ENCODE peak calls at places on chromosome 2, in five cellular contexts. T is neural progenitor cell, S is hepatocyte, K is Panc1, Q is body of pancreas. Y is an unnamed sample. For H3K4me1 and H3K9me3, the result is how much of the 10 kb centered on the place peaks cover.

GRCh38 chr2:178412047-178412446 is 38.9 kb downstream of the PRKRA start:
- DNase-seq in T (no peak), S (no peak), K (no peak), Q (no peak), Y (no peak)

GRCh38 chr2:85822766-85823165 is 66.0 kb downstream of the ST3GAL5 start:
- DNase-seq in T (no peak), S (no peak), K (no peak), Q (no peak), Y (no peak)

GRCh38 chr2:64326578-64327050 is 127.3 kb upstream of the LGALSL start:
- DNase-seq in T (no peak), S (no peak), K (no peak), Q (no peak), Y (no peak)

GRCh38 chr2:111662039-111662740 is 221.8 kb downstream of the ANAPC1 start:
- DNase-seq in T (no peak), S (no peak), K (peak), Q (no peak), Y (no peak)

GRCh38 chr2:169118060-169118459 is 48.7 kb downstream of the DHRS9 start:
- DNase-seq in T (no peak), S (no peak), K (no peak), Q (no peak), Y (no peak)

GRCh38 chr2:120842456-120843439 is 107.1 kb downstream of the GLI2 start:
- DNase-seq in T (no peak), S (no peak), K (no peak), Q (no peak), Y (no peak)

GRCh38 chr2:234001380-234001993 is 49.0 kb upstream of the SPP2 start:
- DNase-seq in T (no peak), S (no peak), K (no peak), Q (no peak), Y (no peak)

GRCh38 chr2:230564805-230565779 is 147.6 kb upstream of the CAB39 start:
- DNase-seq in T (no peak), S (no peak), K (no peak), Q (no peak), Y (no peak)

GRCh38 chr2:233319256-233319655 is 11.6 kb downstream of the SAG start:
- DNase-seq in T (no peak), S (no peak), K (no peak), Q (no peak), Y (no peak)

GRCh38 chr2:121075006-121075545 is 209.9 kb downstream of the TFCP2L1 start:
- DNase-seq in T (peak), S (peak), K (peak), Q (peak), Y (no peak)

GRCh38 chr2:14350856-14351255 is 281.7 kb upstream of the LRATD1 start:
- DNase-seq in T (no peak), S (no peak), K (no peak), Q (no peak), Y (no peak)

GRCh38 chr2:49286045-49286444 is 131.7 kb upstream of the FSHR start:
- DNase-seq in T (no peak), S (no peak), K (no peak), Q (no peak), Y (no peak)

GRCh38 chr2:235553696-235554100 is 59.9 kb downstream of the AGAP1 start:
- DNase-seq in T (no peak), S (no peak), K (no peak), Q (peak), Y (no peak)

DNA sequence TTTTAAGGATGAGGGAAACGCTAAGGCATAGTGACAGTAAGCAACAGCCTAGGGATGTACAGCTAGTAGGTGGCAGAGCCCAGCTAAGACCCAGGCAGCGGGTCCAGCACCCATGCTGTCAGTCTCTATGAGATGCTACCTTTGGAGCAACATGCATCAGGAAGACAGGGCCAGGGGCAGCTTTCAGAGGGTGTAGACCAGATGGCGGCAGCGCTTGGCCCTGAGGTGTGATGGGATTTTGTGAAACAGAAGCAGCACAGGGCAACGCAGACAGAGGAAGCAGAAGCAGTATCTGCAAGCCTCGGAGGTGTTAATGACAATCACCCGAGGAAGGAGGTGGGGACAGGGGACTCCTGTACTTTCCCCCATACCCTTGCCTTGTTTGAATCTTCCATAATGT is 43.2 kb downstream of the SDC1 start:
- DNase-seq in T (no peak), S (no peak), K (no peak), Q (no peak), Y (no peak)
- H3K4me1 ChIP-seq in T (under half), S (under half), K (under half), Q (under half), Y (under half)

DNA sequence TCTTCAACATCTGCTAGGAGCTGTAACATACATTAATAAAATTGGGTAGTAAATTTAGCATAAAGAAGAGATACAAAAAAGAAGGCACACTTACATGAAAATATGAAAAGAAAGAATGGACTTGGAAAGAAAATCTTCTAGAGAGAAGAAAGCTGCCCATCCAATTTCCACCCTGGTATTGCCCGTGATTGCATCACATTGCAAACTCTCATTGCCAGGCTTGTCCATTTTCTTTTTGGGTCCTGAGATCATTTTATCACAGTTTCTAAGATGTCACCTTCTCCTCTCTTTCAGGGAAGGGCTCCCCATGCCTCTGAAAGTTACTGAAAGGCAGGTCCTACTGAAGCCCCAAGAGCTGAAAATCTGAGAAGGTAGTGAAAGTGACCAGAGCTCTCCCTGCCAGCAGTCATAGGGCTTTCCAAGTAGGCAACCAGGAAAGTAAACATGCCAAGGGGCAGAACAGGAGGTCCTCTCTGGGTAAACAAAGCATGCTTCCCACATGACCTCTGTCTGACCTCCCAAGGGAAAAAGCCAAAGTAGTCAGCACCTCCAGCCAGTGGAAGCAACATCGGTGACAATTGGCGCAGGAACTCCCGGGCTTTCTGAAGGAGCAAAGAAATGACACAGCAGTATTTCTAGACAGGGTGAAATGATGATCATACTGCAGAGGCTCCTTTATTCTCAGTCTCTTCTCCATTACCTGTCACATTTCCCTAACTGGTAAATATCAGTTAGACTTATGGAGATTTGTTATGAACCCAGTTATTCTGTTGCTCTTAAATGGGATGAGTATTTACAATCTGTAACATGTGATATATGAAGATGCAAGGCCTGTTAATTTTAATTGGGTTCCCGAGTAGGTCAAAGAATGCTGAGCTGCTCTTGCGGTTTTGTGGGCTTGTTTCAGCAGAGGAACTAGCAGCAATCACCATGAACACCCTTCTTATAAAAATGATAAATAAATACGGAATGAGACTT is 321.2 kb downstream of the RND3 start:
- DNase-seq in T (no peak), S (peak), K (no peak), Q (peak), Y (no peak)
- H3K9me3 ChIP-seq in T (under half), S (under half), K (under half), Q (under half), Y (under half)

DNA sequence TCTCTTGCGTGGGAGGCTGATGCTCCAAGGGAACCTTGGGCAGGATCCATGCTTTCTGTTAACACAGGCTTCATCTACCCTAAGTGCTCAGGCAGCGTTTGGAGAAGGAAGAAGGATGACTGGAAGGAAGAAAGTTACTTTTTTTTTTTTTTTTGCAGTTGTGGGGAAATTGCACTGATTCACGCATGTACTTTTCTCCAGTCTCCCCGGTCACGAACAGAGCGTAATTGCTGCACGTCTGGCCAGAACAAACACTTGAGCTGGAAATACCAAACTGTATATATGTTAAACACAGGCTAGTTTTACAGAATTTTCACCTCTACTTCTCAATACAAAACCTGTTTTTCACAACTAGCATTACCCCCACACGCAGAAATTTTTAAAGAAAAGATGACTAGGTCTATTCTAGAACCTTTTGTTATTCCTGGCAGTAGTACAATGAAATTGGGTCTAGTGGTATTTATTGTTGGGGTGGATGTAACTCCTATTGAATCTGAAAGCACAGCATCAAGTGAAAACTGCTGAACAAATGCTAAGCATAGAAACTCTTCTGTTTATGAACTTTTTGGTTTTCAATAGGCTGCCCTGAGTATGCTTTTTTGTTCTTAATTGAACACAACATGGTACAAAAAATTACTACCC is 9.3 kb upstream of the SCYGR5 start:
- DNase-seq in T (no peak), S (peak), K (no peak), Q (no peak), Y (no peak)
- H3K4me3 ChIP-seq in T (no peak), S (no peak), K (no peak), Q (no peak), Y (no peak)

DNA sequence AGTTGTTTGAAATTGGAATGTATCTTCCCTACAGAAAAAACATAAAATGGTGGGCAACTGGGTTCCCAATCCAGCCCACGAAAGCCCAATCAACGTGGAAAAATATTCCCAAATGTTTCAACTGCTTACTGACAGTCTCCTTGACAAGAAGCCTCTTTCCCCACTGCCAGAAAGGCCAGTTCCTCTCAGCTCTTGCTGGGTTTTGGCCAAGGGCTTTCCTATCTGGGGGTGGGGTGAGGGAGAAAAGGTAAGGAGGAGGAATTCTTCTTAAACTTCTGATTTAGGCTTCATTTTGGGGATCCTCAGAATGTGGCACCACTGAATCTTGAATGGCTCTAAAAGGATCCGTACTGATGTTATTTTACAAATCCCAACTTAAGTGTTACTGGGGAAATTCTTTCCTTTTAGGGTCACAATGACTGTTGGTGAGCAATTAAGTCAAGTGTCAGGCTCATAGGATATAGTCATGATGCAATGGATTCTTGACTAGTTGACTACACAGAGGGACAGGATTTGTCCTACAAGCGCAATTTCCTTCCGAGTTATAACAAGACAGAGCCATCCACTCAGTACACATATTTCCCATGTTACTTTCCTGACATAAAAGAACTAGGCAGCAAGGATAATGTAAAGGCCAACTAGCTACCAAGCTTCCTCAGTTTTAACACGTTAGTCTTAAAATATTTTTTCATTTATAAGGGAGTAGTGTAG is 73.6 kb downstream of the SPRED2 start:
- DNase-seq in T (no peak), S (no peak), K (no peak), Q (no peak), Y (no peak)
- H3K4me1 ChIP-seq in T (under half), S (under half), K (half or more), Q (under half), Y (under half)

GRCh38 chr2:156719036-156719435 is 282.9 kb downstream of the GPD2 start:
- DNase-seq in T (no peak), S (no peak), K (no peak), Q (no peak), Y (no peak)
- H3K9me3 ChIP-seq in T (under half), S (under half), K (under half), Q (under half), Y (under half)

DNA sequence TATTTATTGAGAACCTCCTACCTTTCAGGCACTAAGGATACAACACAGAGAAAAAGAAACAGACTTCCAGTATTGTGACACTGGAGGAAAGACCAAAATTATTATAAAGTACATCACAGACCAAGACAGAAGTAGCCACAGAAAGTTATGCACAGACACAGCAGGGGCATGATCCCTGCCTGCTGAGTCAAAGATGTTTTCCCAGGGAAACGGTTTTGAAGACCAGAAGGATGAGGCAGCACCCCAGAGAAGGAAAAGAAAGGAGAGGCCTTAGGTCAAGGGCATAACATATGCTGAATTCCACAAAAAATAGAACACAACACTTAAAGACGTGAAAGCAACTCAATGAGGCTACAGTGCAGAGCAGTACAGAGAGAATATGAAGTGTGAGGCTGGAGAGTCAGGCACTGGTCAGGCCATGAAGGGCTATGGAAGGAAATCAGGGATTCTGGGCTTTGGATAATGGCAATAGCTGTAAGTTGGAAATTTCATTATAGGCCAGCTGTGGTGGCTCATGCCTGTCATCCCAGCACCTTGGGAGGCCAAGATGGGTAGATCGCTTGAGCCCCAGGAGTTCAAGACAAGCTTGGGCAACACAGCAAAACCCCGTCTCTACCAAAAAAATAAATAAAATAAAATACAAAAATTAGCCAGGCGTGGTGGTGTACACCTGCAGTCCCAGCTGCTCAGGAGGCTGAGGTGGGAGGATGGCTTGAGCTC is 8.2 kb downstream of the ADAM17 start:
- DNase-seq in T (no peak), S (no peak), K (no peak), Q (no peak), Y (no peak)
- H3K4me3 ChIP-seq in T (no peak), S (no peak), K (no peak), Q (no peak), Y (no peak)

GRCh38 chr2:160324161-160324768 is 124.2 kb upstream of the ITGB6 start:
- DNase-seq in T (peak), S (peak), K (peak), Q (peak), Y (peak)
- H3K4me1 ChIP-seq in T (under half), S (under half), K (under half), Q (under half), Y (half or more)

GRCh38 chr2:52512760-52513159 is 1254.8 kb upstream of the CHAC2 start:
- DNase-seq in T (no peak), S (no peak), K (no peak), Q (no peak), Y (no peak)
- H3K9me3 ChIP-seq in T (under half), S (under half), K (under half), Q (under half), Y (under half)

GRCh38 chr2:15559379-15559778 is 1.8 kb downstream of the NBAS start:
- DNase-seq in T (no peak), S (no peak), K (no peak), Q (no peak), Y (no peak)
- H3K4me3 ChIP-seq in T (peak), S (peak), K (peak), Q (no peak), Y (no peak)